ENCODE peak calls at places on chromosomes 1 and 21, in ten cellular contexts. O is body of pancreas; V is CD8-positive, alpha-beta T cell; Y is pancreas; F is dorsolateral prefrontal cortex; A is HCT116; B is Caco-2; K is astrocyte of the spinal cord; U is kidney; N is endothelial cell of umbilical vein. E is an unnamed sample.

GRCh38 chr1:227805606-227806197 is 9.8 kb upstream of the PRSS38 start:
- DNase-seq in O (no peak), V (no peak), Y (no peak), F (no peak), A (peak), B (no peak), K (peak), U (no peak), N (no peak), E (no peak)

GRCh38 chr1:240074422-240074821 is 17.3 kb upstream of the FMN2 start:
- DNase-seq in O (no peak), V (no peak), Y (no peak), F (no peak), A (no peak), B (no peak), K (no peak), U (no peak), N (no peak), E (no peak)

GRCh38 chr1:94063379-94063778 is 57.6 kb downstream of the ABCA4 start:
- DNase-seq in O (peak), V (no peak), Y (no peak), F (no peak), A (peak), B (peak), K (peak), U (no peak), N (peak), E (no peak)

GRCh38 chr1:59422921-59423575 is 126.2 kb downstream of the FGGY start:
- DNase-seq in O (peak), V (no peak), Y (peak), F (peak), A (no peak), B (no peak), K (no peak), U (peak), N (peak), E (no peak)

GRCh38 chr1:33036051-33036525 is 595 bp downstream of the AK2 start:
- DNase-seq in O (no peak), V (no peak), Y (no peak), F (no peak), A (no peak), B (peak), K (no peak), U (no peak), N (peak), E (no peak)

GRCh38 chr1:54012862-54013261 is 5.1 kb downstream of the LDLRAD1 start:
- DNase-seq in O (no peak), V (no peak), Y (no peak), F (no peak), A (no peak), B (no peak), K (no peak), U (no peak), N (no peak), E (no peak)

GRCh38 chr1:115969509-115969908 is 6.8 kb upstream of the SLC22A15 start:
- DNase-seq in O (peak), V (no peak), Y (no peak), F (no peak), A (peak), B (peak), K (no peak), U (no peak), N (no peak), E (peak)

GRCh38 chr1:63592536-63593302 is 492 bp upstream of the PGM1 start:
- DNase-seq in O (no peak), V (no peak), Y (no peak), F (no peak), A (no peak), B (peak), K (no peak), U (no peak), N (no peak), E (peak)

GRCh38 chr1:39544327-39544726 is 32.3 kb downstream of the PABPC4 start:
- DNase-seq in O (no peak), V (no peak), Y (no peak), F (no peak), A (no peak), B (no peak), K (no peak), U (no peak), N (no peak), E (no peak)

GRCh38 chr1:173095632-173096031 is 44.9 kb upstream of the TNFSF18 start:
- DNase-seq in O (no peak), V (no peak), Y (no peak), F (no peak), A (no peak), B (no peak), K (peak), U (no peak), N (no peak), E (no peak)

GRCh38 chr1:32984090-32984828 is 19.6 kb upstream of the RNF19B start:
- DNase-seq in O (no peak), V (no peak), Y (no peak), F (peak), A (no peak), B (no peak), K (peak), U (no peak), N (no peak), E (no peak)

GRCh38 chr1:17616731-17617279 is 77.3 kb downstream of the ARHGEF10L start:
- DNase-seq in O (no peak), V (no peak), Y (no peak), F (no peak), A (no peak), B (no peak), K (no peak), U (no peak), N (no peak), E (no peak)

GRCh38 chr1:151062738-151063371 is 2.7 kb downstream of the MLLT11 start:
- DNase-seq in O (no peak), V (no peak), Y (no peak), F (no peak), A (no peak), B (no peak), K (peak), U (no peak), N (peak), E (no peak)

GRCh38 chr1:113390871-113391642 is 742 bp downstream of the MAGI3 start:
- DNase-seq in O (peak), V (peak), Y (peak), F (peak), A (no peak), B (peak), K (no peak), U (peak), N (peak), E (no peak)

GRCh38 chr1:30902653-30903290 is 5.8 kb downstream of the SDC3 start:
- DNase-seq in O (no peak), V (no peak), Y (no peak), F (peak), A (no peak), B (no peak), K (no peak), U (peak), N (no peak), E (no peak)

GRCh38 chr1:51990478-51990965 is at the start of gene RAB3B:
- DNase-seq in O (peak), V (peak), Y (peak), F (peak), A (peak), B (peak), K (peak), U (peak), N (peak), E (no peak)

DNA sequence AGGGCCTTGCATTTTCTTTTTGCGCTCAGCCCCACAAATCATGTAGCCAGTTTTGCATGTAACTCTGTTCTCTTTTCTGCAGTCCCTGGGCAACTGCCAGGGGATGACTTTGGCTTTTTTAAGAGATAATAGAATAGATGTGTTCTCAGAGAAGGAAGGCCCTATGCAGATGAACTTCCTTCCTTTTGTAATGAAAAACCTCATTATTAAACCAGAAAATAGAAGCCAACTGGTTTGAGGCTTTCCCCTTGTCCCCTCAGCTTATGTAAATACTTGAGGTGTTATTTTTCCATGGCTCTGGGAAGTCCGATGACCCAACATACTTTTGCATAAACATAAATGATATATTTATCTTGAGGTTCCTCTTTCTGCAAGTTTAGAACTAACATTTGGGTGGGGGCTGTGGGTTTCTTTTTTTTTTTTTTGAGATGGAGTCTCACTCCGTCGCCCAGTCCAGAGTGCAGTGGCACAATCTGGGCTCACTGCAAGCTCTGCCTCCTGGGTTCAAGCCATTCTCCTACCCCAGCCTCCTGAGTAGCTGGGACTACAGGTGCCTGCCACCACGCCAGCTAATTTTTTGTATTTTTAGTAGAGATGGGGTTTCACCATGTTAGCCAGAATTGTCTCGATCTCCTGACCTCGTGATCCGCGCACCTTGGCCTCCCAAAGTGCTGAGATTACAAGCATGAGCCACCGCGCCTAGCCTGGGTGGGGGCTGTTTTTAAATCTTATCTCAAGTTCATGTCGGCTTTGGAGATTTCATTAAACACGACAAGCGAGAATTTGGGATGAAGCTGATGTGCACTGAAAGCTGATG is 14.4 kb upstream of the FCRL5 start:
- DNase-seq in O (no peak), V (no peak), Y (no peak), F (no peak), A (no peak), B (no peak), K (no peak), U (no peak), N (no peak), E (no peak)
- H3K4me3 ChIP-seq in O (no peak), V (no peak), Y (no peak), F (no peak), A (no peak), B (no peak), K (no peak), U (no peak), N (no peak), E (no peak)

GRCh38 chr1:99956755-99957154 is 13.0 kb upstream of the SLC35A3 start:
- DNase-seq in O (no peak), V (no peak), Y (no peak), F (no peak), A (no peak), B (no peak), K (no peak), U (no peak), N (peak), E (no peak)
- H3K4me3 ChIP-seq in O (no peak), V (no peak), Y (no peak), F (no peak), A (no peak), B (no peak), K (no peak), U (no peak), N (no peak), E (no peak)

GRCh38 chr1:167066333-167067122 is 23.6 kb downstream of the GPA33 start:
- DNase-seq in O (peak), V (peak), Y (peak), F (peak), A (peak), B (peak), K (peak), U (peak), N (peak), E (peak)
- H3K4me3 ChIP-seq in O (no peak), V (no peak), Y (no peak), F (peak), A (peak), B (peak), K (peak), U (no peak), N (no peak), E (peak)

DNA sequence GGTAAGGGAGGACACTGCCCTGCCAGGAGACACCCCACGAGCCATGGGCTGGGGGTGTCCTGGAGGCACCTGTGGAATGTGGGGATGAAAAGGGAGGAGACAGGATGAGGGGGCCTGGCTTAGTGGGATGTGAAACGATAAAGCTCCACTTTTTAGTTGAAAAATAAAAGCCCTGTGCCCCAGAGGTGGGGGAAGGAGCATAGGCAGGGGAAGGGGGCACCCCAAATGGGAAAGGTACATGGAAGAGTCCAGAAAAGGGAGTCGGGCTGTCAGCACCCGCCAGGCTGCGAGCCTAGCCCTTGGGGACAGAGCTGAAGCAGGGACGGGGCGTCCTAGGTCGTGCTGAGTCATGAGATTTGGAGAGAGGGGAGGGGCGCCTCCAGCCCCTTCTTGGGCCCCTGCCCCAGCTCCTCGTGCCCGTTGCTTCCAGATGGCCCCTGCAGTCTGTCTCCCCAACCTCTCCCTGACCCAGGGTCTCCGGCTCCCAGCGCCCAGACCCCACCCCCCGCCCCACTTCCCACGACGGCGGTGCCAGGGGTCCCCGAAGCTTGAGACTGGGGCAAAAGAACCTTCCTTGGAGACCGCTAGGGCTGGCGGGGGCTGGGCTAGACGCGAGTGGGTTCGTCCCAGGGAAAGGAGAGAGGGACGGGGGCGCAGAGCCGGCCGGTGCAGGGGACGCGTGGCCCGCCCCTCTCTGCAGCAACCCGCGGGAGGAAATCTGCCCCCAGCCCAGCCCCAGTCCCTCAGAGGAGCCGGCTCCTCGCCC is 795 bp downstream of the SYT2 start:
- DNase-seq in O (no peak), V (no peak), Y (no peak), F (no peak), A (no peak), B (no peak), K (no peak), U (no peak), N (no peak), E (no peak)
- H3K4me3 ChIP-seq in O (no peak), V (no peak), Y (peak), F (peak), A (no peak), B (peak), K (no peak), U (no peak), N (no peak), E (no peak)

GRCh38 chr21:33949516-33950424 is 34.2 kb upstream of the ATP5PO start:
- DNase-seq in O (no peak), V (peak), Y (no peak), F (no peak), A (no peak), B (no peak), K (no peak), U (no peak), N (no peak), E (peak)

GRCh38 chr21:33945652-33946270 is 30.2 kb upstream of the ATP5PO start:
- DNase-seq in O (no peak), V (no peak), Y (no peak), F (no peak), A (no peak), B (no peak), K (no peak), U (no peak), N (no peak), E (no peak)

GRCh38 chr21:33948951-33949444 is 33.4 kb upstream of the ATP5PO start:
- DNase-seq in O (no peak), V (no peak), Y (no peak), F (no peak), A (no peak), B (no peak), K (no peak), U (no peak), N (no peak), E (no peak)

GRCh38 chr21:33948096-33948950 is 32.7 kb upstream of the ATP5PO start:
- DNase-seq in O (peak), V (peak), Y (peak), F (peak), A (peak), B (peak), K (peak), U (peak), N (peak), E (peak)

DNA sequence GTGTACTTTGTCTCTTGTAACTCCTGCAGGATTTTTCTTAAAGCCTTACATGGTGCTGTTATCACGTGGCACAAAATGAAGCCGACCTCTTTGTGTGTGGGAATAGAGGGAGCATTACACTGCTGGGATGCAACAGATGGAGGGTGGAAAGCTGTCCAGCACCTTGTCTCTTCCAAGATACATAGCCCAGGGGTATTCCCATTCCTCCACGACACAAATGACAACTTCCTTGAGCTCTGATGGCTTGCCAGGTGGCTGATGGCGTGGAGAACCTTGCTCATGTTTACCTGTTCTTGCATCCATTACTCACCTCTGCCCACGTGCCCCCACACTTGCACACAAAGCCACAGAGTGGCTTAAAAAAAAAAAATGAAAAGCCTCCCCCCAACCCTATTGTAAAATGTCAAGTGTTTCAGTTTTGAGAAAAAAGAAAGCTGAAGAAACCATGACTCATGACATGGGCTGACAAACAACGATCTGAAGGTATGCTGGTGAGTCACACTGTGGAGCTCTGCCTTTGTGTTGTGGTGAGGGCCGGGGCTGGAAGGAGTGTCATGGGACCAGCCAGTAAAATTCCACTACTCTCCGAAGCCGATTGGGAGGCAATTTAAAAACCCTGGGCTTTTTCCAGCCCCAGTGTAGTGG is 32.0 kb upstream of the ATP5PO start:
- DNase-seq in O (peak), V (peak), Y (no peak), F (peak), A (peak), B (peak), K (peak), U (peak), N (peak), E (peak)
- H3K4me3 ChIP-seq in O (no peak), V (peak), Y (peak), F (no peak), A (peak), B (peak), K (peak), U (peak), N (no peak), E (peak)

GRCh38 chr1:24867064-24867870 is 62.8 kb downstream of the RUNX3 start:
- DNase-seq in O (no peak), V (no peak), Y (no peak), F (no peak), A (no peak), B (no peak), K (no peak), U (no peak), N (no peak), E (no peak)

GRCh38 chr1:24864409-24864808 is 65.7 kb downstream of the RUNX3 start:
- DNase-seq in O (no peak), V (no peak), Y (no peak), F (no peak), A (no peak), B (peak), K (no peak), U (no peak), N (peak), E (no peak)

GRCh38 chr1:24866211-24867063 is 63.6 kb downstream of the RUNX3 start:
- DNase-seq in O (no peak), V (no peak), Y (no peak), F (no peak), A (no peak), B (no peak), K (no peak), U (no peak), N (no peak), E (no peak)

GRCh38 chr1:24865168-24865567 is 64.9 kb downstream of the RUNX3 start:
- DNase-seq in O (no peak), V (no peak), Y (no peak), F (no peak), A (no peak), B (no peak), K (no peak), U (no peak), N (no peak), E (no peak)

GRCh38 chr1:24865587-24865986 is 64.5 kb downstream of the RUNX3 start:
- DNase-seq in O (no peak), V (no peak), Y (no peak), F (no peak), A (no peak), B (no peak), K (no peak), U (no peak), N (no peak), E (no peak)
- H3K4me3 ChIP-seq in O (no peak), V (no peak), Y (no peak), F (no peak), A (no peak), B (no peak), K (no peak), U (no peak), N (no peak), E (no peak)

DNA sequence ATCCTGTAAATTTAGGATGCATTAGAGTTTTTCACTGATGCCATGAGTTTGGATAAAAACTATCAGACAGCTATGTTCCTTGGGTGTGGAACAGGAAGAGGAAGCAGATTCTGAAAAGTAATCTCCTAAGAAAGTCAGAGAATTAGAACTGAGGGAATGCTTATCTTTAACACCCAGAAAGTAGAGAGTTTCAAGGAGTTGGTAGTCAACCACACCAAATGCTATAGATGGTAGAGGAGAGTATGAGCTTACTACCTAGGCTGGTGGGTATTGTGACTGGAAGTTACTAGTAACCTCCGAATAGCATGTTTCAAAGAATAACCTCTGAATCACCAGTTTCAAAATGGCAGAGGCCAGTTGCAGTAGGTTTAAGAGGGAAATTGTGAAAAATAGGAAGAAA is 288.0 kb downstream of the HMCN1 start:
- DNase-seq in O (no peak), V (no peak), Y (no peak), F (no peak), A (no peak), B (no peak), K (no peak), U (no peak), N (no peak), E (no peak)
- H3K4me3 ChIP-seq in O (no peak), V (no peak), Y (no peak), F (no peak), A (no peak), B (no peak), K (no peak), U (no peak), N (no peak), E (no peak)

E was measured in Jurkat, Clone E6-1.